ENCODE peak calls at places on chromosome 12, in six cellular contexts. R is HFF-Myc, F is foreskin fibroblast, I is kidney epithelial cell, V is pancreas, K is cardiac muscle cell. X is an unnamed sample.

GRCh38 chr12:62903151-62903550 is 31.8 kb downstream of the PPM1H start:
- DNase-seq in R (no peak), F (no peak), I (no peak), V (no peak), K (no peak), X (no peak)

GRCh38 chr12:7832059-7832696 is 40.5 kb downstream of the SLC2A14 start:
- DNase-seq in R (peak; percentile 35), F (peak; percentile 75), I (no peak), V (no peak), K (peak; percentile 78), X (peak; percentile 34)

GRCh38 chr12:111780615-111781014 is 13.9 kb downstream of the ALDH2 start:
- DNase-seq in R (no peak), F (no peak), I (no peak), V (no peak), K (no peak), X (no peak)

GRCh38 chr12:95215925-95216324 is 1.3 kb downstream of the FGD6 start:
- DNase-seq in R (no peak), F (peak; percentile 65), I (no peak), V (no peak), K (peak; percentile 67), X (no peak)

GRCh38 chr12:103817791-103818190 is 23.2 kb downstream of the NT5DC3 start:
- DNase-seq in R (no peak), F (no peak), I (no peak), V (no peak), K (no peak), X (no peak)

GRCh38 chr12:93183940-93184663 is 193.6 kb upstream of the NUDT4 start:
- DNase-seq in R (no peak), F (peak; percentile 54), I (no peak), V (no peak), K (peak; percentile 61), X (no peak)

GRCh38 chr12:130796985-130797686 is 41.9 kb downstream of the STX2 start:
- DNase-seq in R (no peak), F (no peak), I (no peak), V (no peak), K (no peak), X (no peak)

GRCh38 chr12:81170072-81170471 is 92.2 kb downstream of the ACSS3 start:
- DNase-seq in R (no peak), F (peak; percentile 8), I (no peak), V (no peak), K (peak; percentile 19), X (no peak)

GRCh38 chr12:13462450-13462849 is 265.9 kb downstream of the EMP1 start:
- DNase-seq in R (no peak), F (no peak), I (no peak), V (no peak), K (no peak), X (no peak)

GRCh38 chr12:113568021-113568420 is 96.3 kb upstream of the LHX5 start:
- DNase-seq in R (no peak), F (no peak), I (no peak), V (no peak), K (no peak), X (no peak)

GRCh38 chr12:129312048-129312447 is 458.8 kb downstream of the GLT1D1 start:
- DNase-seq in R (no peak), F (no peak), I (no peak), V (no peak), K (no peak), X (no peak)

GRCh38 chr12:57692500-57692899 is 1.4 kb upstream of the OS9 start:
- DNase-seq in R (no peak), F (no peak), I (no peak), V (no peak), K (no peak), X (no peak)

GRCh38 chr12:132152411-132152821 is 8.2 kb downstream of the NOC4L start:
- DNase-seq in R (no peak), F (no peak), I (no peak), V (peak; percentile 64), K (no peak), X (no peak)

GRCh38 chr12:132154941-132155770 is 10.9 kb downstream of the NOC4L start:
- DNase-seq in R (no peak), F (no peak), I (no peak), V (no peak), K (peak; percentile 14), X (no peak)

GRCh38 chr12:132154341-132154761 is 10.1 kb downstream of the NOC4L start:
- DNase-seq in R (no peak), F (no peak), I (no peak), V (peak; percentile 66), K (no peak), X (no peak)

GRCh38 chr12:132152921-132153321 is 8.7 kb downstream of the NOC4L start:
- DNase-seq in R (no peak), F (no peak), I (no peak), V (peak; percentile 62), K (no peak), X (no peak)

DNA sequence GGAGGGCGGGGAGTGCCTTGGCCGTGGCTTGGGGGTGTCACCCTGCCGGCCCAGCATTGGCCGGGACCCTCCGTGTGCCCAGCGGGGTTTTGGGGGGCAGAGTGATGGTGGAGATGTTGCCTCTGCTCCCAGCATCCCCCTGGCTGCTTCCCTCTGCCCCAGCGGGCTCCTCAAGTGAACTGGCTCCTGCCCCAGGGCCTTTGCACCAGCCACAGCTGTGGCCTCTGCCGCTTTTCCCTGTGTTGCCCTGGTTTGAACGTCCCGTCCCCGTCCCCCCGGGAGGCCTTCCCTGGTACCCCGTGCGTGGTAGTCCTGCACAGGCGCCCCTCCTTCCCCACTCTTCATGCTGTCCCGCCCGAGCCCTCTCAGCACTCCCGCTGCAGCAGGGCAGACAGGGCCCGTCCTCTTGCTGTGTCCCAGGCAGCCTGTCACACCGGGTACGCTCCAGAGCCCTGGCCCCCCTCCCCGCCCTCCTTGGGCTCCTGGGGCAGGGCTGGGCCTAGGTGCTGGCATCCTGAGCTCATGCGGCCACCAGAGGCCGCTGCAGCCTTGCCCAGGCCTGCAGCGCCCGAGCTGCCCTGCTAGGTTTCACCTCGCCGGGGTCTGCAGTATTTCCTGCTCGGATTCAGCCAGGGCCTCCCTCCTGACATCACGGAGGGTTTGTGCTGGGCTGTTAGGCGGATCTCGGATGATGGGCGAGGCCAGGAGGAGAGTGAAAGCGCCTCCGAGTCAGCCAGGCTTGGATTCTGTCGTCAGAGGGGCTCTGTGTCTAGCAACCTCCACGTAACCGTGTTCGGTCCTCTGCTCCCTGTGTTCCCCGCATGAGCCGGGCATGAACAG is 9.5 kb downstream of the NOC4L start:
- DNase-seq in R (peak; percentile 40), F (peak; percentile 91), I (peak; percentile 28), V (peak; percentile 85), K (peak; percentile 85), X (peak; percentile 3)
- TF ChIP-seq CTCF in R (peak; percentile 97), F (peak; percentile 93), I (peak; percentile 98), V (peak; percentile 93), K (peak; percentile 90), X (peak; percentile 96)

GRCh38 chr12:50514526-50515276 is 9.9 kb downstream of the DIP2B start:
- DNase-seq in R (no peak), F (no peak), I (no peak), V (no peak), K (no peak), X (no peak)
- H3K4me3 ChIP-seq in R (no peak overlapping the region), F (no peak overlapping the region), I (no peak overlapping the region), V (no peak overlapping the region), K (no peak overlapping the region), X (no peak overlapping the region)

GRCh38 chr12:916712-917445 is 32.6 kb downstream of the RAD52 start:
- DNase-seq in R (no peak), F (no peak), I (peak; percentile 9), V (no peak), K (no peak), X (no peak)

GRCh38 chr12:915090-915489 is 34.4 kb downstream of the RAD52 start:
- DNase-seq in R (no peak), F (no peak), I (no peak), V (no peak), K (no peak), X (no peak)

GRCh38 chr12:916240-916639 is 33.3 kb downstream of the RAD52 start:
- DNase-seq in R (no peak), F (no peak), I (peak; percentile 42), V (peak; percentile 57), K (no peak), X (no peak)

GRCh38 chr12:912466-913235 is 36.8 kb downstream of the RAD52 start:
- DNase-seq in R (no peak), F (no peak), I (no peak), V (no peak), K (no peak), X (no peak)

DNA sequence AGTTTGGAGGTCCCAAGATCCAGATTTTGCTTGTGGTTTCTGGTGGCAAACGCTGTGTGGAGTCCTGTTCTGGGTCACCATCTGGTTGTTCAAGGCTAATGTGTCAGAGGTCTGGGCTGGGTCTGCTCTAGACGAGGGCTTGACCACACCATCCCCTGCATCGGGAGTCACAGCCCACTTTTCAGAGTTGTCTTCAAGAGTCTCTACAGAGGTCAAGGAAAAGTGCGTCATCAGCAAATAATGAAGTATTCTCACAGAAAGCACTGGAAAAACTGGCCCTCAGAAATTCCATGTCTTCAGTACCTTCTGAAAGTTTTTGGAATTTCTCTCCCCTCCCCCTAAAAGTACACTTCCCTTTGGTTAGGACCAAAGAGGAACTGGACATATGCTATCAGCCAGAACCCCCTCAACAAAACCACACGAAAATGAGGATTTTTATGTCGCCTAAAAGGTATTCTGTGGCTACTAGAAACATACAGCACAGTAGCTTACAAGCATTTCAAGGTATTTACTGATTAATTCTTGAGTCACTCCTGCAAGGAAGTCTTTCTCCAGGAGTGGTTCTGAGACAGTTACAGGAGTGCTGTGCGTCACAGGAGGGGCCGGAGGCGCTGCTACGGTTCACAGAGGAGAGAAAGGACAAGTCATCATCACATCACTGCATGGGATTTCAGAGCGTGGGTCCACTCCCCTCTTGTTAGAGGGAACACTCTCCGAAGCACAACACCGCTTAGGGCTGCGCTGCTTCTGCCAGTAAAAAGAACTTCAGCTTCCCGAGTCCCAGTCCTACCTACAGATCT is 35.4 kb downstream of the RAD52 start:
- DNase-seq in R (no peak), F (no peak), I (peak; percentile 95), V (no peak), K (peak; percentile 18), X (peak; percentile 37)
- TF ChIP-seq CTCF in R (no peak), F (no peak), I (no peak), V (no peak), K (no peak), X (no peak)

GRCh38 chr12:46406352-46407027 is 33.9 kb upstream of the SLC38A2 start:
- DNase-seq in R (no peak), F (no peak), I (no peak), V (no peak), K (peak; percentile 74), X (no peak)

GRCh38 chr12:46403732-46404097 is 31.1 kb upstream of the SLC38A2 start:
- DNase-seq in R (no peak), F (no peak), I (no peak), V (no peak), K (no peak), X (no peak)

GRCh38 chr12:46404225-46404631 is 31.7 kb upstream of the SLC38A2 start:
- DNase-seq in R (no peak), F (peak; percentile 50), I (no peak), V (no peak), K (peak; percentile 91), X (peak; percentile 74)

GRCh38 chr12:46402861-46403731 is 30.5 kb upstream of the SLC38A2 start:
- DNase-seq in R (no peak), F (peak; percentile 54), I (no peak), V (no peak), K (no peak), X (no peak)

DNA sequence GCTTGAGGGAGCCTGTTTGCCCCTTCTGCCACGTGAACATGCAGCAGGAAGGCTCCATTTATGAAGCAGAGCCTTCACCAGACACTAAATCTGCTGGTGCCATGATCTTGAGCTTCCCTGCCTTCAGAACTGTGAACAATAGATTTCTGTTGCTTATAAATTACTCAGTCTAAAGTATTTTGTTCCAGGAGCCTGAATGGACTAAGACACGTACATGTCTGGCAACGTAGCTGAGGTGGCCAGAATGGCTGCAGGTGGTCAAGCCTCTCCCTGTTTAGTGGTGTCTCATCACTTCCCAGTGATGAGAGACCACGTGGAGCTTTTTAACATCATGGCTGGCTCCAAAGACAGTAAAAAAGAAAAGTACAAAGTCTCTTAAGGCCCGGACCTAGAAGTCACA is 32.2 kb upstream of the SLC38A2 start:
- DNase-seq in R (no peak), F (no peak), I (no peak), V (no peak), K (no peak), X (no peak)
- H3K4me3 ChIP-seq in R (no peak overlapping the region), F (no peak overlapping the region), I (no peak overlapping the region), V (no peak overlapping the region), K (no peak overlapping the region), X (no peak overlapping the region)

X was measured in AG04449.